ENCODE peak calls at places on chromosomes 1 and 21, in six cellular contexts. H is tibial nerve, S is transverse colon, U is prostate gland, B is spleen, D is A549. I is an unnamed sample.

GRCh38 chr1:23369335-23370013 is at the start of gene ZNF436:
- DNase-seq in H (peak), S (peak), U (peak), B (peak), D (no peak), I (peak)

GRCh38 chr1:225612265-225612664 is 40.7 kb downstream of the ENAH start:
- DNase-seq in H (no peak), S (no peak), U (no peak), B (no peak), D (no peak), I (no peak)

GRCh38 chr1:186183219-186183618 is 191.8 kb downstream of the TPR start:
- DNase-seq in H (peak), S (no peak), U (no peak), B (no peak), D (no peak), I (peak)

GRCh38 chr1:203640723-203641523 is 14.3 kb downstream of the ATP2B4 start:
- DNase-seq in H (no peak), S (no peak), U (no peak), B (no peak), D (no peak), I (no peak)

GRCh38 chr1:30417701-30418425 is 305.5 kb downstream of the MATN1 start:
- DNase-seq in H (no peak), S (no peak), U (peak), B (no peak), D (no peak), I (no peak)

GRCh38 chr1:93698351-93699112 is 16.9 kb upstream of the BCAR3 start:
- DNase-seq in H (no peak), S (no peak), U (no peak), B (no peak), D (no peak), I (no peak)

GRCh38 chr1:156001682-156002171 is 19.0 kb downstream of the SSR2 start:
- DNase-seq in H (no peak), S (peak), U (no peak), B (no peak), D (no peak), I (no peak)

GRCh38 chr1:190170321-190170720 is 307.3 kb downstream of the BRINP3 start:
- DNase-seq in H (no peak), S (no peak), U (no peak), B (no peak), D (no peak), I (no peak)

GRCh38 chr1:84689514-84690396 is 506 bp downstream of the SSX2IP start:
- DNase-seq in H (peak), S (peak), U (peak), B (peak), D (peak), I (peak)

GRCh38 chr21:38306407-38306806 is 49.6 kb downstream of the KCNJ15 start:
- DNase-seq in H (no peak), S (no peak), U (no peak), B (no peak), D (no peak), I (no peak)

GRCh38 chr1:228088586-228089498 is 6.3 kb downstream of the ARF1 start:
- DNase-seq in H (peak), S (peak), U (no peak), B (peak), D (no peak), I (no peak)

GRCh38 chr1:162235261-162235780 is 141.3 kb downstream of the SPATA46 start:
- DNase-seq in H (no peak), S (no peak), U (no peak), B (no peak), D (no peak), I (no peak)

GRCh38 chr1:172499636-172500141 is 33.3 kb upstream of the SUCO start:
- DNase-seq in H (no peak), S (peak), U (peak), B (no peak), D (peak), I (peak)

GRCh38 chr1:232620356-232620841 is 9.5 kb downstream of the SIPA1L2 start:
- DNase-seq in H (no peak), S (peak), U (peak), B (no peak), D (no peak), I (no peak)

GRCh38 chr1:213564215-213564659 is 423.5 kb upstream of the PROX1 start:
- DNase-seq in H (no peak), S (peak), U (no peak), B (no peak), D (no peak), I (no peak)

GRCh38 chr1:50271968-50272578 is 151.2 kb downstream of the DMRTA2 start:
- DNase-seq in H (no peak), S (peak), U (peak), B (no peak), D (peak), I (no peak)

GRCh38 chr1:165235777-165236285 is 120.7 kb downstream of the LMX1A start:
- DNase-seq in H (no peak), S (no peak), U (no peak), B (no peak), D (no peak), I (no peak)

GRCh38 chr1:165143437-165144065 is 213.0 kb downstream of the LMX1A start:
- DNase-seq in H (no peak), S (peak), U (no peak), B (no peak), D (no peak), I (no peak)

GRCh38 chr1:94384485-94385353 is 33.5 kb upstream of the ABCD3 start:
- DNase-seq in H (no peak), S (peak), U (no peak), B (no peak), D (peak), I (no peak)

GRCh38 chr1:37682334-37682987 is 9.9 kb upstream of the CDCA8 start:
- DNase-seq in H (peak), S (peak), U (peak), B (peak), D (peak), I (peak)

GRCh38 chr1:246768403-246769020 is 44.3 kb downstream of the SCCPDH start:
- DNase-seq in H (no peak), S (no peak), U (no peak), B (no peak), D (no peak), I (no peak)

GRCh38 chr1:41515778-41516167 is 31.3 kb upstream of the EDN2 start:
- DNase-seq in H (no peak), S (no peak), U (no peak), B (no peak), D (no peak), I (no peak)

GRCh38 chr1:41516168-41516961 is 31.9 kb upstream of the EDN2 start:
- DNase-seq in H (peak), S (peak), U (peak), B (peak), D (peak), I (peak)

GRCh38 chr1:41514381-41514780 is 29.9 kb upstream of the EDN2 start:
- DNase-seq in H (no peak), S (peak), U (no peak), B (no peak), D (no peak), I (no peak)

GRCh38 chr1:41517039-41517438 is 32.6 kb upstream of the EDN2 start:
- DNase-seq in H (no peak), S (no peak), U (no peak), B (no peak), D (no peak), I (no peak)

DNA sequence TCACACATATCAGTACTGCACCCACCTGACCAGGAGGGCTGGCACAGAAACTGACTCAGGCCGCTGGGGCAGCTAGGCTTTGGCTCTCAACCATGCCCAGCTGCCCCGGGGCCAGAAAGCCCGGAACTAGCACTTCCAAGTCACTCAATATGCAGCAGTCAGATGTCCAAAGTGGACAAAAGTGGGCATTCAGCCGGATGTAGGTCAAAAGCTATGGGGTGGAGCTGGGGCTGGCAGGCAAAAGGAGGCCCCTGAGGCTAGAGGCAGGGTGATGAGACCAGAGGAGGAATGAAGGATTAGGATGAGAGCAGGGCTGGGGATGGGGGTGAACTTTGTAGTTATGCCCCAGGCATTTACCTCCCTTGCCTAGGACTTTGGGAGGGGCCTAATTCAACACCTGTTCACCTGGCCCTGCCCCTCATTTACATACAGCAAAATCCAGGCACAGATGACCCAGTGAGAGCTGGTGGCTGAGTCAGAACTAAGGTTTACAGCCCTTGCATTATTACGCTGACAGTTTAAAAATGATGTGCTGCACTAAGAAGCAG is 30.7 kb upstream of the EDN2 start:
- DNase-seq in H (no peak), S (peak), U (no peak), B (no peak), D (no peak), I (no peak)
- H3K4me3 ChIP-seq in H (no peak), S (no peak), U (no peak), B (no peak), D (no peak), I (no peak)

GRCh38 chr1:160108888-160109662 is 6.5 kb upstream of the ATP1A2 start:
- DNase-seq in H (no peak), S (no peak), U (no peak), B (no peak), D (peak), I (no peak)
- TF ChIP-seq CTCF in H (peak), S (peak), U (peak), B (peak), D (peak), I (no peak)

GRCh38 chr1:71080782-71081696 is at the start of gene ZRANB2:
- DNase-seq in H (peak), S (peak), U (peak), B (peak), D (peak), I (peak)

GRCh38 chr1:71083271-71083670 is 2.4 kb upstream of the ZRANB2 start:
- DNase-seq in H (no peak), S (no peak), U (no peak), B (no peak), D (no peak), I (no peak)

GRCh38 chr1:71086331-71086730 is 5.5 kb upstream of the ZRANB2 start:
- DNase-seq in H (no peak), S (no peak), U (no peak), B (no peak), D (no peak), I (no peak)

GRCh38 chr1:71080178-71080781 is 555 bp downstream of the ZRANB2 start:
- DNase-seq in H (no peak), S (no peak), U (no peak), B (no peak), D (no peak), I (no peak)

DNA sequence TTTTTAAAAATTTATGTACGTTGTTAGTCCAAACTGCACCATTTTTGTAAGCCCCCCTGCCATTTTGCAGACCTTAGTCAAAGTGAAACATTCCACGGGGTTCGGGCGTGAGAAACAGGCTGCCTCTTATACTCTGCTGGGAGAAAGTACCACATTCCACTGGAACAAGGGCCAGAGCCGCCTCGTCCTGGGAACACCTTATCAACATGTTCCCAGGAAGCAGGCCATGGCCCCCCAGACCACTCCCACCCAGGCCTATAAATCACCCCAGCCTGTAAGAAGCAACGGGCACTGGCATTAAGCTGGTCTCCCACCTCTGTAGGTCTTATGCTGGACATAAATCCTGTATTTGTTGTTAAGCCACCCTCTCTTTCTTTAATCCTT is 854 bp upstream of the ZRANB2 start:
- DNase-seq in H (no peak), S (no peak), U (no peak), B (peak), D (no peak), I (peak)
- TF ChIP-seq POLR2A in H (no peak), S (no peak), U (no peak), B (no peak), D (no peak), I (no peak)

GRCh38 chr1:170707959-170708666 is 44.2 kb downstream of the PRRX1 start:
- DNase-seq in H (no peak), S (no peak), U (no peak), B (no peak), D (peak), I (no peak)
- H3K4me3 ChIP-seq in H (no peak), S (no peak), U (no peak), B (no peak), D (no peak), I (no peak)

GRCh38 chr1:230359992-230360391 is 66.1 kb downstream of the PGBD5 start:
- DNase-seq in H (no peak), S (no peak), U (peak), B (no peak), D (no peak), I (no peak)

GRCh38 chr1:230361941-230362340 is 64.2 kb downstream of the PGBD5 start:
- DNase-seq in H (no peak), S (no peak), U (no peak), B (no peak), D (no peak), I (no peak)

GRCh38 chr1:230365723-230366307 is 60.3 kb downstream of the PGBD5 start:
- DNase-seq in H (no peak), S (no peak), U (no peak), B (no peak), D (no peak), I (no peak)

GRCh38 chr1:230366504-230366915 is 59.6 kb downstream of the PGBD5 start:
- DNase-seq in H (no peak), S (no peak), U (no peak), B (no peak), D (no peak), I (no peak)

DNA sequence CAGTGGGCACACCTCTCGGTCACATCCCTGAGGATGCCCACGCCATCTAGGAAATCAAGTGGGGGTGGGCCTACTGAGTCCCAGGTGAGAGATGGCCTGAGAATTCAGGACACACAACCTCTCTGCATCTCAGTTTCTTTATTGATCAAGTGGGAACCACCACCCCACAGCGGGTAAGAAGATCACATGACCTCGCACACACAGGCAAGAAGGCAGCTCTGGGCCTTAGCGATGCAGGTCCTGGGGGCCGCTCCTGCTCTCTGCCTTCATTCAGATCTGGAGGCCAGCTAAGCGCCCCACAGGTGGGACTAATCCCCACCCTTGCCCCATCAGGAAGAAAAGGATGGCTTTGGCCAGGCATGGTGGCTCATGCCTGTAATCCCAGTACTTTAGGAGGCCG is 63.2 kb downstream of the PGBD5 start:
- DNase-seq in H (no peak), S (no peak), U (no peak), B (no peak), D (no peak), I (no peak)
- TF ChIP-seq CTCF in H (no peak), S (no peak), U (no peak), B (no peak), D (no peak), I (no peak)

I was measured in lower leg skin.